ENCODE peak calls at places on chromosomes 16 and 17, in ten cellular contexts. U is GM10248, H is MM.1S, R is AG04450, M is WTC11, Z is natural killer cell, D is fibroblast of mammary gland, Q is mammary epithelial cell, W is GM23338, S is suprapubic skin. X is an unnamed sample.

GRCh38 chr17:56678249-56679144 is 85.0 kb downstream of the NOG start:
- DNase-seq in H (no peak), Q (no peak), S (no peak), W (peak), D (no peak), Z (no peak), U (no peak), M (peak), R (no peak), X (no peak)

GRCh38 chr17:17796787-17797061 is 40.1 kb downstream of the SREBF1 start:
- DNase-seq in M (no peak), R (no peak), W (no peak), Z (no peak), Q (no peak), H (no peak), D (no peak), U (no peak), S (no peak), X (no peak)

GRCh38 chr16:86051376-86052114 is 152.6 kb downstream of the IRF8 start:
- DNase-seq in M (no peak), S (no peak), H (no peak), U (no peak), D (no peak), Q (no peak), R (no peak), W (no peak), Z (no peak), X (no peak)

GRCh38 chr17:81080056-81080455 is 45.1 kb downstream of the BAIAP2 start:
- DNase-seq in Z (no peak), D (no peak), R (no peak), S (no peak), U (no peak), Q (no peak), M (no peak), W (no peak), H (no peak), X (no peak)

GRCh38 chr16:86437348-86437747 is 73.0 kb upstream of the FOXF1 start:
- DNase-seq in M (no peak), U (no peak), R (no peak), Q (no peak), Z (no peak), W (no peak), D (no peak), H (no peak), S (no peak), X (no peak)

GRCh38 chr16:24689128-24689527 is 40.3 kb upstream of the TNRC6A start:
- DNase-seq in S (no peak), Z (no peak), R (no peak), U (peak), M (peak), H (no peak), Q (no peak), D (peak), W (peak), X (no peak)

GRCh38 chr16:85015481-85016177 is 4.3 kb upstream of the ZDHHC7 start:
- DNase-seq in Q (no peak), W (no peak), M (no peak), D (no peak), Z (no peak), U (no peak), H (no peak), S (no peak), R (no peak), X (no peak)

GRCh38 chr16:56488035-56488434 is 31.8 kb downstream of the BBS2 start:
- DNase-seq in Z (no peak), U (no peak), M (no peak), D (no peak), H (no peak), S (no peak), R (no peak), W (no peak), Q (no peak), X (no peak)

GRCh38 chr16:85528528-85529387 is 84.4 kb upstream of the GSE1 start:
- DNase-seq in M (no peak), R (no peak), D (no peak), W (peak), U (peak), Z (no peak), H (no peak), S (no peak), Q (no peak), X (no peak)

GRCh38 chr16:53566568-53566967 is 63.6 kb upstream of the AKTIP start:
- DNase-seq in D (no peak), Z (no peak), Q (no peak), H (no peak), W (no peak), S (no peak), R (no peak), U (no peak), M (no peak), X (no peak)

GRCh38 chr16:71883193-71883848 is 661 bp downstream of the ZNF821 start:
- DNase-seq in R (no peak), M (peak), D (no peak), H (peak), S (no peak), U (peak), Z (peak), W (peak), Q (peak), X (peak)

GRCh38 chr17:77286641-77287431 is 146.1 kb downstream of the SEC14L1 start:
- DNase-seq in Z (no peak), R (no peak), W (no peak), Q (peak), U (no peak), M (no peak), H (no peak), S (peak), D (no peak), X (no peak)

GRCh38 chr16:22018559-22018958 is 10.6 kb downstream of the MOSMO start:
- DNase-seq in Q (peak), Z (no peak), R (no peak), S (no peak), U (no peak), H (no peak), D (peak), W (no peak), M (no peak), X (no peak)

GRCh38 chr17:29686998-29687397 is 64.3 kb upstream of the CORO6 start:
- DNase-seq in S (no peak), W (no peak), U (no peak), M (no peak), Q (no peak), Z (no peak), H (no peak), R (no peak), D (no peak), X (no peak)

GRCh38 chr16:13298676-13299075 is 397.3 kb downstream of the SHISA9 start:
- DNase-seq in H (no peak), W (peak), M (peak), S (no peak), D (no peak), Z (no peak), U (no peak), Q (no peak), R (no peak), X (no peak)

GRCh38 chr16:82603784-82604411 is 22.9 kb upstream of the CDH13 start:
- DNase-seq in S (no peak), R (peak), H (no peak), Z (no peak), W (peak), U (no peak), D (peak), M (peak), Q (peak), X (no peak)

GRCh38 chr17:66850692-66851091 is 15.8 kb downstream of the CACNG5 start:
- DNase-seq in Q (no peak), H (no peak), Z (no peak), U (no peak), R (no peak), D (peak), M (no peak), S (no peak), W (no peak), X (no peak)

GRCh38 chr17:8518346-8518745 is 82.7 kb downstream of the NDEL1 start:
- DNase-seq in U (no peak), Z (no peak), S (no peak), W (no peak), D (no peak), R (no peak), Q (no peak), H (no peak), M (no peak), X (no peak)

GRCh38 chr17:13792314-13792713 is 190.6 kb upstream of the HS3ST3A1 start:
- DNase-seq in H (no peak), D (peak), U (no peak), W (no peak), M (no peak), Z (no peak), Q (no peak), R (no peak), S (no peak), X (no peak)

GRCh38 chr17:72812823-72813222 is 279.7 kb downstream of the SLC39A11 start:
- DNase-seq in U (no peak), S (no peak), Z (no peak), M (no peak), Q (peak), W (no peak), R (peak), D (peak), H (no peak), X (no peak)

GRCh38 chr17:51640108-51640622 is 379.8 kb downstream of the UTP18 start:
- DNase-seq in D (no peak), S (no peak), M (peak), U (peak), W (peak), Q (peak), H (no peak), R (no peak), Z (no peak), X (no peak)

GRCh38 chr16:2243031-2243528 is 6.8 kb downstream of the DNASE1L2 start:
- DNase-seq in R (no peak), M (peak), Z (no peak), Q (no peak), D (no peak), U (no peak), S (no peak), W (peak), H (no peak), X (no peak)
- TF ChIP-seq CTCF in R (no peak), M (no peak), Z (no peak), Q (no peak), D (no peak), U (no peak), S (no peak), W (peak), H (no peak), X (no peak)

DNA sequence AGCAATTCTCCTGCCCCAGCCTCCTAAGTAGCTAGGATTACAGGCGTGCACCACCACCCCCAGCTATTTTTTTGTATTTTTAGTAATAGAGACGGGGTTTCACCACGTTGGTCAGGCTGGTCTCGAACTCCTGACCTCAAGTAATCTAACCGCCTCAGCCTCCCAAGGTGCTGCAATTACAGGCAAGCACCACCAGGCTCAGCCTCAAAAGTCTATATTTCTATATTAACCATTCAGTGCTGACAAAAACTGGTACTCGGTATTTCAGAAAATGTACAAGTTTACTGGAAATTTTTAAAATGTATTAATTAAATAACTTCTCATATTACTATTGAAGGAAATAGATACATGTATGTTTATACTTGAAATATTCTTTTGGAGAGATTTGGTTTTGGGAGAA is 1.4 kb upstream of the HEXD start:
- DNase-seq in Q (no peak), H (no peak), U (no peak), M (no peak), Z (no peak), D (no peak), S (no peak), W (no peak), R (no peak), X (no peak)
- TF ChIP-seq CTCF in Q (no peak), H (peak), U (no peak), M (no peak), Z (no peak), D (peak), S (no peak), W (no peak), R (peak), X (peak)

DNA sequence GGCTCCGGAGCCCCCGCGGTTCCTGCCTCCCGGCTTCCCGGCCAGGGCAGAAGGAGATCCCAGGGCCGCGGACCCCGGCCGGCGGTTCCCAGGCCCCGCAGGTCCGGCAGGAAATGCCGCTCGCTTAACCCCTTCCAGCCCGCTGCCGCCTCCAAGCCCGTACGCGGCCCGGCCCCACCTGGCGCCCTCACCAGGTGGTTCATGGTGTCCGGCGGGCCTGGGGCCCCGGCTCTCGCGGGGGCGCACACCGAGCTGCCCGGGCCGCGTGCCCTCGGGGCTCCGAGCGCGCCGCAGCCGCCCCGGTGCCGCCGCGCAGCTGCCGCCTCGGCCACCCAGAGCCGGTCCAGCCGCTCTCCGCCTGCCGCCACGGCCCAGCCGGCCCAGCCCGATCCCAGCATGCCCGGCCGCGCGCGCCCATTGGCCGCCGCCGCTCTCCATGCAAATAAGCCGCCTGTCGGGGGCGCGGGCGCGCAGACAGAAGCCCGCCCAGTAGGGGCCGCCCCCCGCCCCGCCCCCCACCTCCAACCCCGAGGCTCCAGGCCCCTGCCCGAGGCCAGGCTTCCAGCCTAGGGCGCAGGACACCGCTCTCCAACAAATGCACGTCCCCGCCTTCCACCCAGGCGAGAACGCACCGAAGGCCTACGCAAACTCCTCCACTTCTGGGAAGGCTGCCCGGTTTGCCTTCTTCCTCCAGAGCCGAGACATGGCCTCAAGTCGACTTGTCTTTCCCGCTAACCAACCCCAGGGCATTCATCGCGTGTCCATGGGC is at the start of gene BCAR1:
- DNase-seq in H (no peak), U (peak), Q (peak), W (peak), M (peak), R (peak), Z (no peak), S (no peak), D (peak), X (peak)
- TF ChIP-seq CTCF in H (no peak), U (peak), Q (no peak), W (no peak), M (no peak), R (no peak), Z (no peak), S (no peak), D (no peak), X (peak)

GRCh38 chr17:40718904-40719303 is 15.4 kb upstream of the KRT24 start:
- DNase-seq in D (no peak), U (no peak), W (no peak), Z (no peak), S (no peak), R (no peak), M (no peak), H (no peak), Q (peak), X (no peak)

GRCh38 chr17:40717776-40718175 is 14.2 kb upstream of the KRT24 start:
- DNase-seq in M (no peak), U (no peak), Z (no peak), D (no peak), R (no peak), W (no peak), Q (no peak), S (no peak), H (no peak), X (no peak)

DNA sequence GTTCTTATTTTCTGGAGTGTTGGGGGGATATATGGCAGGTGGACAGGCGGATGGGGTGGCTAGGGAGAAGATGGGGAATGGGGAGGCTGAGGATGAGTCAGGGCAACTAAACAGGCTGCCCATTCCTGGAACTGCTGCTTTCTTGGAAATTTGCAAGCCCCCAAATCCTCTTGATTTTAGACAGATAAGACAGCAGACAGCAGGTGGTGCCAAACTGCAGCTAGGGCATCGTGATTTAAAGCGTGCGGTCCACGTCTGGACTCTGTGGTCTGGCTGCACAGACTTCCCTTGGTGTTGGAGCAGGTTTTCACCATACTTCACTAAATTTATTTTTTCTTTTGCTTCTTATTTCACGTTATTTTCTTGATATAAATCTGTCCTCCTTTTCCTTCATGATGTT is 10.9 kb upstream of the KRT24 start:
- DNase-seq in R (no peak), S (no peak), M (no peak), D (no peak), Q (no peak), Z (no peak), W (no peak), H (no peak), U (no peak), X (no peak)
- TF ChIP-seq CTCF in R (peak), S (no peak), M (no peak), D (no peak), Q (no peak), Z (no peak), W (peak), H (no peak), U (no peak), X (no peak)

GRCh38 chr16:46689492-46690280 is at the start of gene ORC6:
- DNase-seq in M (peak), W (peak), D (peak), R (peak), U (peak), H (peak), Z (peak), S (peak), Q (peak), X (peak)
- TF ChIP-seq CTCF in M (no peak), W (peak), D (peak), R (peak), U (peak), H (peak), Z (peak), S (no peak), Q (peak), X (peak)

GRCh38 chr16:69182730-69183416 is 4.1 kb upstream of the SNTB2 start:
- DNase-seq in D (no peak), R (no peak), Z (no peak), H (no peak), Q (peak), U (no peak), W (no peak), M (no peak), S (no peak), X (no peak)
- TF ChIP-seq CTCF in D (no peak), R (no peak), Z (no peak), H (no peak), Q (no peak), U (no peak), W (no peak), M (no peak), S (no peak), X (no peak)

GRCh38 chr17:57874058-57874419 is 24.2 kb upstream of the MRPS23 start:
- DNase-seq in H (no peak), Q (no peak), U (no peak), W (no peak), S (no peak), R (no peak), M (no peak), Z (no peak), D (no peak), X (no peak)

GRCh38 chr17:57876866-57877237 is 27.0 kb upstream of the MRPS23 start:
- DNase-seq in D (no peak), R (no peak), U (no peak), M (no peak), S (no peak), W (no peak), Q (no peak), H (no peak), Z (no peak), X (no peak)

GRCh38 chr17:57874434-57875108 is 24.7 kb upstream of the MRPS23 start:
- DNase-seq in R (peak), S (peak), W (peak), Q (peak), Z (no peak), H (no peak), D (peak), U (peak), M (peak), X (peak)

GRCh38 chr17:57876023-57876865 is 26.4 kb upstream of the MRPS23 start:
- DNase-seq in M (no peak), Q (peak), W (peak), Z (no peak), D (no peak), H (peak), U (no peak), R (no peak), S (no peak), X (no peak)

GRCh38 chr17:57875109-57876022 is 25.5 kb upstream of the MRPS23 start:
- DNase-seq in S (peak), M (peak), R (peak), U (no peak), W (peak), Q (peak), H (peak), D (peak), Z (no peak), X (peak)
- TF ChIP-seq CTCF in S (peak), M (no peak), R (peak), U (no peak), W (no peak), Q (peak), H (peak), D (peak), Z (no peak), X (peak)

DNA sequence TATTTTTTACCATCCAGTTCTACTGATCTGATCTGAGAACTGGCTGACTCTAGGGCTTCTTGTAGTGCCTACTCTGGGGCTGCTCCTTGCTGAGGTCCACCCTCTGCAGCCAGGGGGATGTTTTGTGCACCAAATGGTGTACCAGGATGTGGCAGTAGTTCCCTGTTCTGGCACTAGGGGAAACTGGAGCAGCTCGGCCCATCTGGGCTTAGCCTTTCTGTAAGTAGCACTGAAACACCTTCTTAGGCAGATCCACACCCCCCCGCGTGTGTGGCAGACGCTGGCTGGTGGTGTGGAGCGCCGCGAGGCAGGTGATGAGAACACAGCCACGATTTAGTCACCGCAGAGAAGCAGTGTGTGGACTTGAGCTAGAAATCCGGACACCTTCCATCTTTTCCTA is 17.0 kb downstream of the DUSP14 start:
- DNase-seq in Z (no peak), Q (peak), S (no peak), M (peak), D (peak), U (no peak), R (no peak), W (peak), H (peak), X (no peak)
- TF ChIP-seq CTCF in Z (no peak), Q (peak), S (peak), M (peak), D (peak), U (no peak), R (peak), W (peak), H (peak), X (peak)

X was measured in type B pancreatic cell.